ENCODE peak calls at places on chromosome 14, in seven cellular contexts. H, X, L, P, F, B and W are unnamed samples.
A peak's percentile ranks its signal among the peaks of the same experiment; 100 is the strongest.

GRCh38 chr14:33938131-33938949 is 12.5 kb downstream of the EGLN3 start:
- DNase-seq in X (no peak), F (peak; percentile 14), H (peak; percentile 52), L (no peak), B (peak; percentile 76), P (no peak), W (no peak)

GRCh38 chr14:25909361-25909760 is 688.5 kb downstream of the NOVA1 start:
- DNase-seq in X (no peak), P (no peak), H (no peak), L (no peak), F (no peak), B (no peak), W (no peak)

GRCh38 chr14:102924632-102925588 is 2.4 kb downstream of the AMN start:
- DNase-seq in X (no peak), L (no peak), P (no peak), B (no peak), F (no peak), H (no peak), W (no peak)

GRCh38 chr14:64733321-64733720 is 29.1 kb downstream of the PLEKHG3 start:
- DNase-seq in H (no peak), L (no peak), B (no peak), F (no peak), X (no peak), P (no peak), W (no peak)

GRCh38 chr14:97873291-97873690 is 1076.1 kb downstream of the VRK1 start:
- DNase-seq in L (no peak), P (no peak), F (no peak), B (no peak), H (no peak), X (no peak), W (no peak)

GRCh38 chr14:68841030-68841809 is 48.4 kb upstream of the ZFP36L1 start:
- DNase-seq in H (no peak), B (peak; percentile 7), P (no peak), X (peak; percentile 57), L (peak; percentile 71), F (no peak), W (no peak)

GRCh38 chr14:73833530-73834257 is 17.9 kb upstream of the PTGR2 start:
- DNase-seq in P (peak; percentile 87), L (peak; percentile 44), H (no peak), B (peak; percentile 64), X (peak; percentile 84), F (peak; percentile 14), W (no peak)

GRCh38 chr14:29236848-29237247 is 470.3 kb downstream of the FOXG1 start:
- DNase-seq in B (no peak), F (no peak), H (no peak), X (peak; percentile 86), P (peak; percentile 59), L (peak; percentile 92), W (no peak)

GRCh38 chr14:30610719-30611388 is 11.3 kb upstream of the SCFD1 start:
- DNase-seq in F (no peak), H (peak; percentile 49), P (peak; percentile 67), L (peak; percentile 81), X (peak; percentile 80), B (no peak), W (no peak)
- TF ChIP-seq CTCF in F (no peak), H (no peak), P (peak; percentile 43), L (peak; percentile 53), X (peak; percentile 41), B (no peak), W (no peak)

GRCh38 chr14:92203116-92203515 is 81.3 kb downstream of the CPSF2 start:
- DNase-seq in P (no peak), X (no peak), H (no peak), B (no peak), L (no peak), F (no peak), W (no peak)

GRCh38 chr14:92204792-92205191 is 83.0 kb downstream of the CPSF2 start:
- DNase-seq in L (no peak), H (no peak), P (no peak), F (no peak), X (no peak), B (no peak), W (no peak)

GRCh38 chr14:92198804-92199203 is 77.0 kb downstream of the CPSF2 start:
- DNase-seq in P (no peak), B (peak; percentile 22), L (no peak), H (no peak), X (no peak), F (no peak), W (no peak)

GRCh38 chr14:92199763-92200162 is 78.0 kb downstream of the CPSF2 start:
- DNase-seq in P (no peak), H (no peak), F (no peak), L (no peak), X (no peak), B (peak; percentile 21), W (no peak)
- TF ChIP-seq CTCF in P (peak; percentile 5), H (no peak), F (no peak), L (no peak), X (no peak), B (no peak), W (no peak)

GRCh38 chr14:35985504-35986218 is 159.5 kb downstream of the BRMS1L start:
- DNase-seq in L (no peak), H (no peak), P (peak; percentile 6), B (no peak), F (no peak), X (peak; percentile 4), W (no peak)
- TF ChIP-seq CTCF in L (no peak), H (no peak), P (no peak), B (no peak), F (no peak), X (peak; percentile 13), W (no peak)

DNA sequence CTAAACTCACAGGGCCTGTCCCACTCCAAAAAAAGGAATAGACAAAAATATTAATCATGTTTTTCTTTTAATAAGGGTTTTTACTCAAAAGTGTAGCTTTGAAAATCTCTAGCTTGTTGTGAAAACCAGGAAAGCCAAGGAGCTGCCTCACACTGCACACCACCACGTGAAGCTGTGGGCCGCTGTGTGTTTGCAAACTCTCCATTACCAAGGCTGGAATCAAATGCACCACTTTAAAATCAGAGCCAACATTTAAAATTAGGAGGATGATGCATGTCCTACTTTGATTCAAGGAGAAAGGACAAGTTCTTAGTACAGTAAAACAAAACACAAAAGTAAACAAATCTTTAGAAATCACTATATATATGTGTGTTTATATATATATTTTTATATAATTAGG is 83.0 kb downstream of the SETD3 start:
- DNase-seq in X (no peak), L (no peak), F (no peak), P (no peak), B (no peak), H (no peak), W (no peak)
- TF ChIP-seq CTCF in X (no peak), L (no peak), F (no peak), P (no peak), B (no peak), H (no peak), W (no peak)

DNA sequence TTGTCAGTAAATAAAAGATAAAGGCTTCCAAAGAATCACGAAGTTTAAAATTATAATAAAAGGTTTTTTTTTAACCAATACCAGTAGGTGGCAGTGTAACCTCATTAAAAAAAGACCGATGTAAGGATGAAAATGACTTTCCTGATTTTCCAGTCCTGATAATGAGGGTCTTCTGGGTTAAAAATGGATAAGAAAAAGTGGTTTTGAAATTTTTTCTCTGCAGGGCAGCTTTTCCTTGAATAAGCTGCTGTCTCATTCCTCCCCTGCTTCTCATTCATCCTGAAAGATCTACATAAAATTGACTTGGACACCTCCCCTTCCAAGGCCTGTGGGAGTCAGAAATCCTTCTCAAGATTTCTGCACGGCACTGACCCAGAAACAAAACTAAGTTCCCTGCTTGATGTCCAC is 58.9 kb upstream of the FBXO33 start:
- DNase-seq in P (peak; percentile 29), B (no peak), H (no peak), L (peak; percentile 52), X (peak; percentile 70), F (no peak), W (no peak)
- TF ChIP-seq CTCF in P (no peak), B (peak; percentile 50), H (no peak), L (peak; percentile 53), X (peak; percentile 18), F (peak; percentile 81), W (peak; percentile 35)

GRCh38 chr14:104749111-104749649 is 3.8 kb upstream of the SIVA1 start:
- DNase-seq in P (peak; percentile 48), F (no peak), L (peak; percentile 58), H (no peak), X (peak; percentile 26), B (peak; percentile 89), W (no peak)

GRCh38 chr14:104751539-104752337 is 1.2 kb upstream of the SIVA1 start:
- DNase-seq in H (no peak), F (no peak), X (no peak), P (no peak), L (no peak), B (no peak), W (no peak)

GRCh38 chr14:104747876-104748275 is 5.1 kb upstream of the SIVA1 start:
- DNase-seq in L (no peak), B (no peak), P (no peak), X (no peak), H (no peak), F (no peak), W (no peak)

GRCh38 chr14:104750658-104751057 is 2.3 kb upstream of the SIVA1 start:
- DNase-seq in P (no peak), B (no peak), H (no peak), L (no peak), F (no peak), X (no peak), W (no peak)

DNA sequence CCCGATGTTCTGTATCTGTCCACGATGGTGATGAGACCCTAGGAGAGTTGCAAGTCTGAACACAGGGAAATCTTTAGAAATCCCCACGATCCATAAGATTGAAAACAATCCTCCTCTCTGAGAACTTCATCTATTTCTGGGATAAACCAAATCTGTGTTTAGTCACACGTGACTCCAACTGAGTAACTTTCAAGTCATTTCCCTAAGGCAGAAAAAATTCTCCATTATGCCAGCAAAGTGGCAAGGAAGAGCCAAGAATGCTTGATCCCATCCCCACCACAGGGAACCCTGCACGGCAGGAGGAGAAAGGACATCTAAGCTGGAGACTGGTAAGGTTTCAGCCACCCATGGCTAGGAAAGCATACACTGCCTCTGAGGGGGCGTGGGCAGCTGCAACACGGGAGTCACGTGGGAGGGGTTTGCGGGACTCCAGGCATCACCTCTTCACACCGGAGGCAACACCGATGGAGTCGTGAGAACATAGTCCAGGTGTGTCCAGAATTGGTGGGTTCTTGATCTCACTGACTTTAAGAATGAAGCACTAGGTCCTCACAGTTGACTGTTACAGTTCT is 2.9 kb upstream of the SIVA1 start:
- DNase-seq in L (peak; percentile 48), F (no peak), P (no peak), X (peak; percentile 20), B (no peak), H (no peak), W (no peak)
- TF ChIP-seq CTCF in L (no peak), F (no peak), P (no peak), X (no peak), B (no peak), H (no peak), W (no peak)

GRCh38 chr14:41343857-41344256 is 262.8 kb upstream of the LRFN5 start:
- DNase-seq in P (no peak), F (no peak), B (no peak), L (no peak), X (no peak), H (no peak), W (no peak)
- TF ChIP-seq CTCF in P (no peak), F (no peak), B (no peak), L (no peak), X (no peak), H (no peak), W (no peak)